ENCODE peak calls at places on chromosomes 1 and 21, in four cellular contexts. G, N, T and L are unnamed samples.
A peak's percentile ranks its signal among the peaks of the same experiment; 100 is the strongest.

GRCh38 chr1:119816407-119816806 is 5.1 kb upstream of the REG4 start:
- DNase-seq in G (peak; percentile 87), N (peak; percentile 24), T (no peak), L (peak; percentile 6)

GRCh38 chr1:201149400-201149799 is 4.9 kb downstream of the TMEM9 start:
- DNase-seq in G (peak; percentile 59), N (peak; percentile 72), T (no peak), L (peak; percentile 85)

GRCh38 chr1:59505596-59506028 is 208.7 kb downstream of the FGGY start:
- DNase-seq in N (peak; percentile 58), T (no peak), G (no peak), L (no peak)

GRCh38 chr1:235864469-235864868 is 2.2 kb downstream of the LYST start:
- DNase-seq in T (no peak), N (no peak), G (no peak), L (no peak)

GRCh38 chr1:171833091-171833822 is 8.0 kb upstream of the DNM3 start:
- DNase-seq in N (no peak), G (no peak), T (no peak), L (no peak)

GRCh38 chr1:236888903-236889302 is 93.8 kb downstream of the MTR start:
- DNase-seq in G (no peak), T (no peak), N (no peak), L (no peak)

GRCh38 chr1:117146570-117147340 is 25.2 kb upstream of the TRIM45 start:
- DNase-seq in N (no peak), T (no peak), G (no peak), L (peak; percentile 73)

GRCh38 chr1:198756470-198756869 is 117.6 kb downstream of the PTPRC start:
- DNase-seq in N (no peak), G (no peak), T (no peak), L (no peak)

GRCh38 chr21:43266534-43266933 is 97.7 kb downstream of the CRYAA start:
- DNase-seq in G (no peak), N (no peak), T (no peak), L (no peak)

GRCh38 chr1:229130028-229130668 is 140.8 kb upstream of the RAB4A start:
- DNase-seq in G (peak; percentile 88), T (no peak), N (no peak), L (no peak)

GRCh38 chr1:229133151-229133550 is 137.8 kb upstream of the RAB4A start:
- DNase-seq in T (no peak), N (no peak), G (no peak), L (no peak)

GRCh38 chr1:229132706-229133105 is 138.2 kb upstream of the RAB4A start:
- DNase-seq in G (no peak), N (no peak), T (no peak), L (no peak)

GRCh38 chr1:229132106-229132443 is 138.8 kb upstream of the RAB4A start:
- DNase-seq in G (no peak), N (no peak), T (no peak), L (no peak)

GRCh38 chr1:229131243-229132105 is 139.4 kb upstream of the RAB4A start:
- DNase-seq in G (peak; percentile 98), T (no peak), N (no peak), L (no peak)
- TF ChIP-seq MYC in G (no peak), T (no peak), N (no peak), L (no peak)

DNA sequence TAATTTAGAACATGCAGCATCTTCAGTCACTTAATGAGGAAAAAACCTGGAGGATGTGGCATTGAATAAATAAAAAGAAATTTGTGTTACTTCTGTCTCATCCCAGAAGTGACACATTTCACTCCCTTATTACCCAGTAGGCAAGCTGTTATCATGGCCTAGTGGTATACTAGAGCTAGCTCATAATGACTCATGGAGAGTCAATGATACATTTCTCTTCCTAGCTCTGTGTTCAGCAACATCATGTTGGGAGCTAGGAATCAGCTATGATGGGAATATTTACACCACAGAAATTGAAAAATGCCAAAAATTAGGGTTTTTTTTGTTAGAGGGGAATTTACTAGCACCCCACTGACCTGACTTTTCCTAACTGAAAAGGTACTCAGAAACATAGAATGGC is 182.7 kb downstream of the HMCN1 start:
- DNase-seq in T (no peak), N (no peak), G (no peak), L (no peak)
- TF ChIP-seq HDAC2 in T (no peak), N (no peak), G (no peak), L (no peak)

GRCh38 chr1:169594391-169594790 is 8.1 kb upstream of the F5 start:
- DNase-seq in G (no peak), T (peak; percentile 76), N (no peak), L (no peak)

GRCh38 chr1:169588112-169588511 is 1.8 kb upstream of the F5 start:
- DNase-seq in G (peak; percentile 91), T (no peak), N (no peak), L (no peak)

GRCh38 chr1:169586395-169587255 is at the start of gene F5:
- DNase-seq in G (peak; percentile 92), N (peak; percentile 51), T (no peak), L (peak; percentile 72)

GRCh38 chr1:169588785-169589485 is 2.7 kb upstream of the F5 start:
- DNase-seq in N (no peak), G (peak; percentile 39), T (no peak), L (no peak)

DNA sequence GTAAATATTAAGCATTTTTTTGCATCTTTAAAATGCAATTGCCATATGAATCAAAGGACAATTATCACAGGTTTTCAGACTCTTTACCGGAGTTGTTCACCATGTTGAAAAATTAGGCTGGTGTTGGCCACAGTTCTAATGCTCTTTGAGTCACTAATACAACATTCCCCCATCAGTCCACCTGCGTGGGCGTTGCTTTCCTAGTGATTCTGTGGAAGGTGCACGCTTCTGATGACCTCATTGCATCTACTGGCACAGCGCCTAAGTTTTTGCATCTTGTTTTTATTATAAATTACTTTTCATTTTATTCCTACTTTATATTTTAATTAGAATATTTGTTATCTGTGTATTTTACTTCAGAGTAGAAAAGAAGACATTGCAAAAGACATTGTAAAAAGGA is 4.7 kb upstream of the F5 start:
- DNase-seq in T (no peak), G (no peak), N (no peak), L (no peak)
- TF ChIP-seq MYC in T (no peak), G (no peak), N (no peak), L (no peak)

DNA sequence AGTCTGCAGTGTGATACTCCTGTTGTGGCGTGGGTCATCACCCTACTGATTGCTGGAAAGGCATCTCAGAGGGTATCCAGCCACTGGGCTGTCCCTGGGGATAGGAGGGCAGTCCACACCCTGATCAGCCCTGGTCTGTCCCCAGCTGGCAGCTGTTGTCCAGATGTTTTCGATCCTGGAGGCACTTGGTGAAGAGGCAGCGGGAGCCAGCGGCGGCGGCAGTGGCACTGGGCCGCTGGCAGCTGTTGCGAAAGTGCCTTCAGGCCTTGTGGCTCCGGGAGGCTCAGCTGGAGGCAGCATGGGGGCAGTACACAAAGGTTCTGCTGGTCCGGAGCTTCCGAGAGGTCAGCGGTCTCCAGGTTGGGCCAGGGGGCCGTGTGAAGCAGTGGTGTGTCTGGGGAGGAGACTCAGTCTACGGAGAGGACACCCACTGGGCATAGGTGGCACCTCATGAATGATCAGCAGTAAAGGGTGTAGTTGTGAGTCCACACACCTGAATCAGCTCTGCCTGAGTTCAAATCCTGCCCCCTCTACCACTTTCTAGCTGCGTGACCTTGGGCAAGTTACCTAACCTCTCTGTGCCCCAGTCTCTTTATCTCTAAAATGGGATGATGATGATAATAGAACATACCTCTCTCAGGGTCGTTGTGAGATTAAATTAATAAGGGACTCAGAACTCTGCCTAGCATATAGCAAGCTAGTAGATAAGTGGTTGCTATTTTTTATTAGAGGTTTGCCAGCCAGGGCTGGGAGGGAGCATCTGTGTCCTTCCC is 6.1 kb downstream of the C1orf167 start:
- DNase-seq in G (no peak), T (no peak), N (no peak), L (no peak)
- TF ChIP-seq HDAC2 in G (no peak), T (no peak), N (peak; percentile 71), L (no peak)

GRCh38 chr1:207463021-207463420 is 8.9 kb downstream of the CR2 start:
- DNase-seq in T (no peak), N (no peak), G (no peak), L (no peak)
- TF ChIP-seq MYC in T (no peak), N (no peak), G (no peak), L (no peak)

DNA sequence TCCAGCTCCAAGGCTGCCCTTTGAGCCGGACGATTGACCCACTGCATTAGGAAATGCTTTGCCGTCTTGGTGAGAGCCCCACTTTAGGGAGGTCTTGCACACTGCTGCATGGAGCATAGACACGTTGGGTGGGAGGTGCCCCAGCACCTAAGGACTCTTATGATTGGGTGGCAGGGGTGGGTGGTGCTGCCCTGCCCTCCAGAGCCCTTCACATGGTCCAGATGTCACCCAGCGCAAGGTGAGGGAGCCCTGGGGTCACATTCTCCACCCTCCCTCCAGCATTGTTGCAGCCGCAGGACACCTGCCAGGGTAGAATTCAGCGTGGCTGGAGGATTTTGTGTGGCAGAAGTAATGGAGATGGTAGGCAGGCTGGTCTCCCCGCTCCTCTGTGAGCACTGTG is 137.4 kb upstream of the COL6A1 start:
- DNase-seq in T (no peak), G (no peak), N (no peak), L (no peak)
- TF ChIP-seq HDAC2 in T (no peak), G (no peak), N (no peak), L (no peak)

GRCh38 chr21:45768741-45769049 is 125.2 kb downstream of the PCBP3 start:
- DNase-seq in N (no peak), T (no peak), G (no peak), L (no peak)
- TF ChIP-seq MYC in N (no peak), T (no peak), G (no peak), L (no peak)

DNA sequence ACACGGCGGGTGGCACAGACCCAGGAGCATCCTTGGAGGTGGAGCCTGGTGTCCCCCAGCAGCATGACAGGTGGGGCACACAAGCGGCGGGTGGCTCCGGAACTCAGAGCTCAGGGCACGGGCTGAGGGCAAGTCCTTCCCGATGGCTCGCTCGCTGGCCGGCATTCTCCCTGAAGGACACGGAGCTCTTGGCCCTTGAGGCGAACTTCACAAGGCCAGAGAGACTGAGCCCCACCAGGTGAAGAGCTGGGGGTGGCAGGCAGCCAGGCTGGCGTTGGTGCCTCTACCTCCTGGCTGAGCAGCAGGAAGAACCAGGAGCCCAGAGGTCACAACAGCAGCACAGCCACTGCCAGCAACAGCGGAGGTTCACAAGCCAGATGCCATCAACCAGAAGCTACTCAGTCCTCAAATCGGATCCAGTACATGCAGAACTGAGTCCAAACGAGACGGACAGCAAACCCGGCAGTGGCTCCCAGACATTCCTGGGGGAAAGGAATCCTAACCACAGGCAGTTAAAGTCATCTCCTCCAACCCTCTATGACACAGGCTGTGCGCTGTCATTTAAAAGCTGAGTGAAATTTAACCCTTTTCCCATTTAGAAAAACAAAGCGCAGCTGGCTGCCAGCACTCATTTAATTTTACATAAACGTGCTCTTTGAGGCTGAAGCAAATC is 54.0 kb downstream of the NPHP4 start:
- DNase-seq in G (no peak), T (no peak), N (no peak), L (no peak)
- TF ChIP-seq HDAC2 in G (no peak), T (no peak), N (no peak), L (no peak)

DNA sequence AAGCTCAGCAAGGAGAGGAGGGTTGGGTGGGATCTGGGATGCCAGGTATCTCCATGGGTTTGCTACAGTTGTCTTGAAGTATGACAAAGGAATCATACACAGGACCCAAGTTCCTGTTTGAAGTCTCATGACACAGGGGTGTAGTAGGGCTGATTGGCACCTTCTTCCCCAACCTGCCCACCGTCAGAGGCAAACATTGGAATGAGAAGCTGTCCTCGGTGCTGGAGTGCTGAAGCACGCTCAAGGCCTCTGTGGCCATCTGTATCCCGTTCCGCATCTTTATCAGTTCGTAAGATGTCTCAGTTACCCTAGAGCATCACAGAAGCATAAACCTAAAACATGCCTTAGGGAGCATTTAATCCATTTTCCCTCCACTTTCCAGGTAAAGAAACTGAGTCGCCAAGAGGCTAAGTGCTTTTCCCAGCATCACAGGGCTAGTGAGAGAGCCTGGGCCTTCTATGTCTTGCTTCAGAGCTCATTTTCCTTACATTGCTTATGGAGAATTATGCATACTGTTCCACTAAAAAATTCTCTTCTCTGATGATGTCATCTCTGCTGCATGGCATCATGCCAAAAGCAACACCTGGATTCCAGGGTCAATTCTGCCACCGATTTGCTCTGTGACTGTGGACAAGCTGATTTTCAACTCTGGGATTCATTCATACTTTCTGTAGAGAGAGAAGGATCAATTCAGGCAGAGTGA is 34.2 kb downstream of the VWA5B1 start:
- DNase-seq in N (no peak), G (no peak), T (no peak), L (no peak)
- TF ChIP-seq MYC in N (no peak), G (no peak), T (no peak), L (no peak)